ENCODE peak calls at places on chromosomes 3 and 15, in six cellular contexts. One of them, this sample, is unnamed.
A peak's percentile ranks its signal among the peaks of the same experiment; 100 is the strongest.

GRCh38 chr3:95627697-95628096 is 1186.7 kb upstream of the EPHA6 start:
- DNase-seq in DMS153: no peak
- DNase-seq in AG08395: no peak
- DNase-seq in IMR-90: no peak
- DNase-seq in NCI-H2081: no peak
- DNase-seq in naive thymus-derived CD8-positive, alpha-beta T cell: no peak
- DNase-seq in this sample: no peak

GRCh38 chr3:140588558-140588957 is 89.3 kb upstream of the TRIM42 start:
- DNase-seq in DMS153: no peak
- DNase-seq in AG08395: no peak
- DNase-seq in IMR-90: no peak
- DNase-seq in NCI-H2081: no peak
- DNase-seq in naive thymus-derived CD8-positive, alpha-beta T cell: no peak
- DNase-seq in this sample: no peak

GRCh38 chr3:33159234-33159633 is 45.4 kb downstream of the CRTAP start:
- DNase-seq in DMS153: no peak
- DNase-seq in AG08395: no peak
- DNase-seq in IMR-90: no peak
- DNase-seq in NCI-H2081: no peak
- DNase-seq in naive thymus-derived CD8-positive, alpha-beta T cell: no peak
- DNase-seq in this sample: no peak

GRCh38 chr15:65208656-65209055 is 2.6 kb downstream of the CILP start:
- DNase-seq in DMS153: no peak
- DNase-seq in AG08395: no peak
- DNase-seq in IMR-90: no peak
- DNase-seq in NCI-H2081: no peak
- DNase-seq in naive thymus-derived CD8-positive, alpha-beta T cell: no peak
- DNase-seq in this sample: no peak

GRCh38 chr3:119403201-119403600 is 60.2 kb downstream of the TMEM39A start:
- DNase-seq in DMS153: no peak
- DNase-seq in AG08395: no peak
- DNase-seq in IMR-90: peak; percentile 46
- DNase-seq in NCI-H2081: no peak
- DNase-seq in naive thymus-derived CD8-positive, alpha-beta T cell: no peak
- DNase-seq in this sample: no peak

GRCh38 chr15:37096878-37097568 is 3.3 kb downstream of the MEIS2 start:
- DNase-seq in DMS153: no peak
- DNase-seq in AG08395: no peak
- DNase-seq in IMR-90: peak; percentile 26
- DNase-seq in NCI-H2081: peak; percentile 42
- DNase-seq in naive thymus-derived CD8-positive, alpha-beta T cell: no peak
- DNase-seq in this sample: no peak

GRCh38 chr3:188900421-188900941 is 271.3 kb upstream of the TPRG1 start:
- DNase-seq in DMS153: no peak
- DNase-seq in AG08395: peak; percentile 86
- DNase-seq in IMR-90: peak; percentile 84
- DNase-seq in NCI-H2081: no peak
- DNase-seq in naive thymus-derived CD8-positive, alpha-beta T cell: no peak
- DNase-seq in this sample: no peak

GRCh38 chr3:23723930-23724329 is 81.8 kb upstream of the UBE2E1 start:
- DNase-seq in DMS153: no peak
- DNase-seq in AG08395: no peak
- DNase-seq in IMR-90: no peak
- DNase-seq in NCI-H2081: no peak
- DNase-seq in naive thymus-derived CD8-positive, alpha-beta T cell: no peak
- DNase-seq in this sample: no peak